ENCODE peak calls at places on chromosomes 16 and 17, in six cellular contexts. G, E, Y, Q, K and W are unnamed samples.

GRCh38 chr17:8474826-8475225 is 39.1 kb downstream of the NDEL1 start:
- DNase-seq in Q (no peak), G (no peak), Y (no peak), E (no peak), K (no peak), W (no peak)

GRCh38 chr17:71470062-71470461 is 650.8 kb upstream of the SOX9 start:
- DNase-seq in K (no peak), E (no peak), G (no peak), Q (no peak), Y (no peak), W (no peak)

GRCh38 chr16:46830417-46830901 is 521 bp downstream of the C16orf87 start:
- DNase-seq in Y (no peak), K (no peak), Q (peak), E (no peak), G (peak), W (no peak)

GRCh38 chr16:63581560-63581959 is 1540.3 kb downstream of the CDH11 start:
- DNase-seq in G (no peak), Y (no peak), K (no peak), E (no peak), Q (peak), W (no peak)

GRCh38 chr16:75027520-75028300 is 28.9 kb downstream of the ZNRF1 start:
- DNase-seq in K (no peak), G (no peak), Q (no peak), Y (no peak), E (no peak), W (no peak)

GRCh38 chr17:3963214-3964201 is 729 bp downstream of the ATP2A3 start:
- DNase-seq in Y (no peak), E (peak), K (no peak), G (no peak), Q (no peak), W (no peak)

GRCh38 chr16:64910351-64910750 is 211.5 kb downstream of the CDH11 start:
- DNase-seq in Y (no peak), Q (peak), E (peak), G (no peak), K (no peak), W (no peak)

GRCh38 chr17:78231991-78232759 is 744 bp downstream of the TMEM235 start:
- DNase-seq in Q (no peak), Y (no peak), K (no peak), G (no peak), E (no peak), W (no peak)

GRCh38 chr17:66432996-66433556 is 130.7 kb downstream of the PRKCA start:
- DNase-seq in Q (no peak), K (no peak), G (no peak), E (no peak), Y (no peak), W (no peak)

GRCh38 chr16:57649443-57649751 is 18.7 kb upstream of the ADGRG3 start:
- DNase-seq in G (no peak), E (no peak), Y (no peak), Q (no peak), K (no peak), W (no peak)

GRCh38 chr16:19879241-19879792 is 5.3 kb downstream of the GPRC5B start:
- DNase-seq in K (no peak), Y (no peak), G (peak), Q (no peak), E (peak), W (peak)

GRCh38 chr16:84292032-84292431 is 2.6 kb upstream of the WFDC1 start:
- DNase-seq in Q (no peak), E (no peak), G (no peak), Y (no peak), K (no peak), W (no peak)

GRCh38 chr17:75078097-75079022 is 9.4 kb upstream of the SLC16A5 start:
- DNase-seq in K (no peak), G (peak), Q (no peak), E (peak), Y (no peak), W (peak)

GRCh38 chr16:2587891-2588565 is 50.2 kb downstream of the PDPK1 start:
- DNase-seq in K (no peak), G (no peak), E (no peak), Y (no peak), Q (no peak), W (no peak)

GRCh38 chr16:2585651-2586081 is 47.8 kb downstream of the PDPK1 start:
- DNase-seq in K (no peak), E (no peak), Y (no peak), Q (no peak), G (no peak), W (no peak)

GRCh38 chr16:2586901-2587480 is 49.2 kb downstream of the PDPK1 start:
- DNase-seq in G (no peak), Q (no peak), E (no peak), K (no peak), Y (no peak), W (no peak)

GRCh38 chr16:2584742-2585650 is 47.2 kb downstream of the PDPK1 start:
- DNase-seq in K (no peak), G (no peak), Y (no peak), E (no peak), Q (peak), W (no peak)

GRCh38 chr16:2586241-2586640 is 48.4 kb downstream of the PDPK1 start:
- DNase-seq in E (no peak), K (no peak), G (no peak), Q (no peak), Y (no peak), W (no peak)
- TF ChIP-seq CTCF in E (no peak), K (peak), G (no peak), Q (peak), Y (no peak), W (no peak)

DNA sequence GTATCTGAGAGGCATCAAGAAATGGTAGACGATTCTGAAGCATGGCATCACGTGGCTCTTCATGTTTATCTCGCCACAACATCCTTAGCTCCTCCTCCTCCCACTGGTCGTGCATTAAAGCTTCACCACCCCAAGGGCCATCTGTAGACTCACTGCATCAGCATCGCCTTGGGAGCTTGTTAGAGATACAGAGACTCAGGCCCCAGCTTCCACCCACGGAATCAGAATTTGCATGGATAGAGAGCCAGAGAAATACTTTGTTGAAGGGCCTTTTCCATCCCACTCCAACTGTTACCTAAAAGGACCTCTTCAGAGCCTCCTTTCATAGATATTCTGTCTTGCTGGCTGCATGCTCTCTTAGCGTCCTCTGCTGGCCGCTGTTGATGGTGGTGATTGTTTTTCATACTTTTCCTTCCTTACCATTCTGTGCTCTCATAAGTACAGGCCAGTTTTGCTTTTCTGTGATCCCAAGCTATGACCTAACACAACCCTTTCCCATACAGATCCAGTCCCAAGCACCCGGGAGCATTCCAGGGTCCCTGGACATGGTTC is 1049.4 kb upstream of the EEF2KMT start:
- DNase-seq in E (no peak), Q (no peak), G (no peak), K (no peak), Y (no peak), W (no peak)
- TF ChIP-seq CTCF in E (no peak), Q (no peak), G (no peak), K (no peak), Y (no peak), W (no peak)

GRCh38 chr16:49344401-49344800 is 29.2 kb upstream of the C16orf78 start:
- DNase-seq in G (no peak), Q (no peak), E (no peak), Y (no peak), K (no peak), W (no peak)
- TF ChIP-seq CTCF in G (no peak), Q (no peak), E (no peak), Y (no peak), K (no peak), W (no peak)

DNA sequence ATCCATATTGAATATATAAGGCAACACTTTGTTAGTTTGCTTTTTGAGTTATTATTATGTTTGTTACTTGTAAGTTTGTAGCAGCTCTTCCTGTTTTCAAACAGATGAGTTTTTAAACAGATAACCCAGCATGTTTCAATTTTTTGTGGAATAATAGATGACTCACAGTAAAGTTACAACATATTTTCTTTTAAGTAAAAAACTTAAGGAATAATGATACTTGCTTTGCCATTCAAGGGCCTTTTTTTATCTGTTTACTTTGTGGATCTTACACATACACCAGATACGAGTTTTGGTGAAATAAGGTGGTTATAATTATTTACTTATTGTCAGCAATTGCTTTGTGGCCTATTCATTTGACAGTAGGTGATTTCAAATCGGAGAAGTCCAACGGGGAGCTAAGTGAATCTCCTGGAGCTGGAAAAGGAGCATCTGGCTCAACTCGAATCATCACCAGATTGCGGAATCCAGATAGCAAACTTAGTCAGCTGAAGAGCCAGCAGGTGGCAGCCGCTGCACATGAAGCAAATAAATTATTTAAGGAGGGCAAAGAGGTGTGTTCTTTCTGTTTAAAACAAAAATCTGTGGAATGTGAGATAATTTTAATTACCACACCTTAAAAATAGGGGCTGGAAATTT is 66.3 kb downstream of the BPTF start:
- DNase-seq in Q (no peak), G (peak), K (no peak), E (no peak), Y (peak), W (no peak)
- TF ChIP-seq CTCF in Q (peak), G (peak), K (peak), E (no peak), Y (peak), W (no peak)

GRCh38 chr16:1914084-1914608 is 4.1 kb downstream of the HS3ST6 start:
- DNase-seq in Y (no peak), K (no peak), Q (no peak), E (no peak), G (no peak), W (no peak)

GRCh38 chr16:1912215-1912543 is 6.0 kb downstream of the HS3ST6 start:
- DNase-seq in G (no peak), E (no peak), Q (no peak), Y (no peak), K (no peak), W (no peak)

GRCh38 chr16:1913327-1914083 is 4.7 kb downstream of the HS3ST6 start:
- DNase-seq in G (peak), Y (no peak), K (no peak), E (peak), Q (no peak), W (peak)

GRCh38 chr16:1909661-1910231 is 8.5 kb downstream of the HS3ST6 start:
- DNase-seq in Q (no peak), K (peak), Y (no peak), E (no peak), G (no peak), W (no peak)

DNA sequence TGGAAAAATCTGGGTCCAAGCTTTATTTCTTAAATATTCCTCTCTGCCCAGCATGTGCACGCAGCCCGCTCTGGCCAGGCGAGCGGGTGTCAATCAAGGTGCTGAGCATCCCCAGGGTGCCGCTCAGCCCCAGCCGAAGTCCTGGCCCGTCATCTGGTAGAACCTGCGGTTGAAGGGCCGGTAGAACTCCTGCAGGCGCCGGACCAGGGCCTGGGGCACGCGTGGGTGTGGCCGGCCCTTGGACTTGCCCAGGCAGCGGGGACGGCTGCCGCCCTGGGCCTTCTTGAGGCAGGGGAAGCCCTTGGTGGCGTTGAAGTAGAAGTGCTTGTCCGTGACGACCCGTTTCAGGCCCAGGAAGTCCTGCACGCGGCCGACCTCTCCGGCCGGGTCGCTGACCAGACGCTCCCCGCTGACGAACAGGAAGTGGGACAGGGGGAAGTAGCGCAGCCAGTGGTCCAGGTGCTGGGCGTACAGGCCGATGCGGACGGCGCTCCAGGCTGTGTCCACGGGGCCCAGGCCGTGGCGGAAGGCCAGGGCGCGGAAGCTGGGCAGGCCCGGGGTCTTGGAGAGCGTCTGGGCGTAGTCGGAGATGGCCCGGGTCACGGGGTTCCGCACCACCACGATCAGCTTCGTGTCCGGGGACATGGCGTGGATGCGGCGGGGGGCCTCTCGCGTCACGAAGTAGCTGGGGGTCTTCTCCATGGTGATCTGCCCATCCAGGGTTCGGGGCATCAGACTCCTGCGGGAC is 6.6 kb downstream of the HS3ST6 start:
- DNase-seq in Y (no peak), G (no peak), E (no peak), Q (no peak), K (no peak), W (no peak)
- TF ChIP-seq CTCF in Y (no peak), G (no peak), E (no peak), Q (no peak), K (no peak), W (no peak)